ENCODE peak calls at places on chromosome 1, in six cellular contexts. R is trophoblast cell, C is Karpas-422, N is GM23248, V is neural progenitor cell, I is OCI-LY7. K is an unnamed sample.

GRCh38 chr1:30807318-30808066 is 49.9 kb upstream of the LAPTM5 start:
- DNase-seq in R (no peak), V (no peak), I (no peak), C (peak; percentile 86), N (peak; percentile 47), K (no peak)

GRCh38 chr1:87219626-87220025 is 109.1 kb upstream of the LMO4 start:
- DNase-seq in N (no peak), R (no peak), C (no peak), V (no peak), I (no peak), K (no peak)

GRCh38 chr1:224080082-224080774 is 33.7 kb upstream of the FBXO28 start:
- DNase-seq in V (no peak), N (peak; percentile 77), I (no peak), C (no peak), R (peak; percentile 42), K (peak; percentile 69)

GRCh38 chr1:200872446-200873115 is at the start of gene GPR25:
- DNase-seq in I (no peak), V (no peak), N (no peak), C (no peak), R (no peak), K (no peak)

GRCh38 chr1:101847608-101848007 is 149.1 kb downstream of the OLFM3 start:
- DNase-seq in V (no peak), C (no peak), N (no peak), R (no peak), I (no peak), K (no peak)

GRCh38 chr1:9603307-9603706 is 14.6 kb downstream of the TMEM201 start:
- DNase-seq in V (no peak), I (no peak), C (no peak), R (no peak), N (no peak), K (no peak)

GRCh38 chr1:1535989-1536937 is 4.2 kb downstream of the TMEM240 start:
- DNase-seq in I (no peak), N (no peak), C (no peak), R (no peak), V (no peak), K (no peak)

GRCh38 chr1:155940993-155941844 is at the start of gene RXFP4:
- DNase-seq in C (peak; percentile 90), N (peak; percentile 37), I (peak; percentile 52), V (no peak), R (no peak), K (peak; percentile 14)

GRCh38 chr1:30840904-30841598 is 67.5 kb downstream of the SDC3 start:
- DNase-seq in I (no peak), N (no peak), R (no peak), V (peak; percentile 74), C (no peak), K (no peak)

GRCh38 chr1:227370463-227371254 is 52.4 kb upstream of the CDC42BPA start:
- DNase-seq in I (no peak), V (no peak), N (peak; percentile 37), C (no peak), R (no peak), K (peak; percentile 58)

GRCh38 chr1:154886281-154887036 is 16.4 kb upstream of the KCNN3 start:
- DNase-seq in R (peak; percentile 20), I (no peak), V (no peak), N (no peak), C (no peak), K (no peak)

GRCh38 chr1:62466982-62467532 is 30.2 kb downstream of the USP1 start:
- DNase-seq in N (no peak), I (no peak), C (no peak), V (no peak), R (no peak), K (peak; percentile 25)

GRCh38 chr1:227447531-227447990 is 115.8 kb upstream of the ZNF678 start:
- DNase-seq in C (no peak), R (peak; percentile 40), V (peak; percentile 49), N (peak; percentile 30), I (no peak), K (peak; percentile 12)

GRCh38 chr1:234231061-234231892 is 142.0 kb upstream of the COA6 start:
- DNase-seq in V (no peak), I (no peak), N (no peak), C (no peak), R (peak; percentile 43), K (no peak)

GRCh38 chr1:156860639-156861423 is at the start of gene NTRK1:
- DNase-seq in R (no peak), C (no peak), V (peak; percentile 83), N (peak; percentile 61), I (peak; percentile 50), K (no peak)

GRCh38 chr1:202852163-202852904 is 36.6 kb downstream of the RABIF start:
- DNase-seq in V (peak; percentile 82), C (peak; percentile 81), I (peak; percentile 47), N (peak; percentile 48), R (peak; percentile 65), K (peak; percentile 36)

GRCh38 chr1:1304331-1305299 is 3.1 kb downstream of the ACAP3 start:
- DNase-seq in I (no peak), R (peak; percentile 55), V (peak; percentile 69), N (peak; percentile 89), C (peak; percentile 61), K (peak; percentile 55)

GRCh38 chr1:42736152-42736551 is 3.9 kb downstream of the CLDN19 start:
- DNase-seq in V (peak; percentile 32), I (peak; percentile 13), N (peak; percentile 61), C (peak; percentile 54), R (peak; percentile 74), K (no peak)

GRCh38 chr1:145849356-145850165 is 4.1 kb downstream of the NUDT17 start:
- DNase-seq in N (peak; percentile 73), R (no peak), V (peak; percentile 20), I (no peak), C (no peak), K (peak; percentile 82)

GRCh38 chr1:185318431-185319151 is 1.5 kb upstream of the IVNS1ABP start:
- DNase-seq in C (no peak), R (no peak), V (no peak), I (no peak), N (no peak), K (no peak)

GRCh38 chr1:14390816-14391215 is 207.7 kb upstream of the KAZN start:
- DNase-seq in I (no peak), N (no peak), C (no peak), R (no peak), V (no peak), K (no peak)

DNA sequence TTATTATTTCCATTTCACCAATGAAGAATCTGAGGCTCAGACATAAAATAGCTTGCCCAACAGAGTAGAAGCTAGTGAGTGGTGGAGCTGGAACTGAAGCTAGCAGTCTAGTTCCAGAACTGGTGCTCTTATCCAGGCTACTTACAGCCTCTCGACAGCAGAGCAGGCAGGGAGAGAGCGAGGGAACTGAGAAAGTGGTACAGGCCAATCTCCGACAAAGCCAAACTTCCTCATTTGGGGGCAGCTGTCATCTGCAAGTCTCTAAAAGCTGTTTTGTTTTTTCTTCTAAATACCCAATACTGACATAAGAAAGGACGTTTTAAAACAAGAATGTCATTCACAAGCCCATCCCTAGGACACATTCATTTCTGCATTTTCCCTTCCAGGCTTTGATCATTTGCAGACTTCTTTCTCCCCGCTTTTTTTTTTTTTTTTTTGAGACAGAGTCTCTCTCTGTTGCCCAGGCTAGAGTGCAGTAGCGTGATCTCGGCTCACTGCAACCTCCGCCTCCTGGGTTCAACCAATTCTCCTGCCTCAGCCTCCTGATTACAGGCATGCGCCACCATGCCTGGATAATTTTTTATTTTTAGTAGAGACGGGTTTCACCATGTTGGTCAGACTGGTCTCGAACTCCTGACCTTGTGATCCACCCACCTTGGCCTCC is 20.0 kb downstream of the YIPF1 start:
- DNase-seq in N (no peak), V (no peak), I (peak; percentile 72), C (peak; percentile 91), R (no peak), K (no peak)
- H3K36me3 ChIP-seq in N (peaks cover 7% of the 10 kb centered on the region), V (no peaks in the 10 kb centered on the region), I (peaks cover 12% of the 10 kb centered on the region), C (peaks cover 3% of the 10 kb centered on the region), R (peaks cover 11% of the 10 kb centered on the region), K (peaks cover 4% of the 10 kb centered on the region)

GRCh38 chr1:198641966-198642656 is 3.3 kb downstream of the PTPRC start:
- DNase-seq in R (no peak), C (no peak), I (no peak), V (no peak), N (no peak), K (no peak)
- H3K27ac ChIP-seq in R (no peak overlapping the region), C (peak overlapping the region; percentile 99), I (peak overlapping the region; percentile 96), V (no peak overlapping the region), N (no peak overlapping the region), K (no peak overlapping the region)

GRCh38 chr1:245952383-245952989 is 554.6 kb downstream of the SMYD3 start:
- DNase-seq in N (no peak), R (no peak), C (peak; percentile 42), V (no peak), I (peak; percentile 20), K (no peak)
- H3K4me2 ChIP-seq in N (no peak overlapping the region), R (no peak overlapping the region), C (peak overlapping the region; percentile 41), V (no peak overlapping the region), I (peak overlapping the region; percentile 84), K (no peak overlapping the region)

DNA sequence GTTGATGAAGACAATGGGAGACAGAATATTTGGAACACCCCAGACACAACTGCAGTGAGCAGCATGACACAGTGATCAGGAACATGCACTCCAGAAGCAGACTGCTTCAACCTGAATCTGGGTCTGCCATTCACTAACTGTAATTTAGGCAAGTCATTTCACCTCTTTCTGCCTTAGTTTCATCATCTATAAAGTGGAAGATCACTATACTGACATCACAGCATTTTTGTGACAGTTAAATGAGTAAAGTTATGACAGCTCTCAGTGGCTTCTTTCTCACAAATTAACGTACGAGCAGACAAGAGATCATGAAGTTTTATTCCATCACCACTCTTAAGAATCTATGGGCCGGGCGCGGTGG is 14.3 kb downstream of the LRRC41 start:
- DNase-seq in I (no peak), R (no peak), V (no peak), N (no peak), C (no peak), K (no peak)
- H3K36me3 ChIP-seq in I (peaks cover 48% of the 10 kb centered on the region), R (peaks cover 18% of the 10 kb centered on the region), V (no peaks in the 10 kb centered on the region), N (peaks cover 47% of the 10 kb centered on the region), C (peaks cover 20% of the 10 kb centered on the region), K (peaks cover 27% of the 10 kb centered on the region)

DNA sequence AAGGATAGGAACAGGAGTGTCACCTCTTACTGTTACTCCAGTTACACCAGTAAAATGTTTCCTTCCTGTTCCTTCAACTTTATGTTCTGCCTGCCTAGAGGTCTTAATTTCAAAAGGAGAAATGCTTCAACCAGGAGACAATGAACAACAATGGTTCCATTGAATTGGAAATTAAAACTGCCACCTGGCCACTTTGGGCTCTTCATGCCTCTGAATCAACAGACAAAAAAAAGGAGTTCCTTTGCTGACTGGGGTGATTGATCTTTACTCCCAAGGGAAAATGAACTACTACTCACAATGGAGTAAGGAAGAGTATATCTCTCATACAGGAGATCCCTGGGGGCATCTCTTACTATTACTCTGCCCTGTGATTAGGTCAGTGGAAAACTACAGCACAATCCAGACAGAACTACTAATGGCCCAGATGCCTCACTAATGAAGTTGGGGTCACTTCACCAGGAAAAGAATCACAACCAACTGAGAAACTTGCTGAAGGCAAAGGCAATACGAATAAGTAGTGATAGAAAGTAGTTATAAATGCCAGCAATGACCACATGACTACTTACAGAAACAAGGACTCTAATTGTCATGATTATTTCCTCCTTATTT is 76.6 kb upstream of the PRDX6 start:
- DNase-seq in V (no peak), N (no peak), I (no peak), R (no peak), C (no peak), K (no peak)
- H3K27ac ChIP-seq in V (no peak overlapping the region), N (no peak overlapping the region), I (no peak overlapping the region), R (no peak overlapping the region), C (no peak overlapping the region), K (no peak overlapping the region)

GRCh38 chr1:91572044-91572443 is 71.4 kb downstream of the CDC7 start:
- DNase-seq in R (no peak), V (no peak), N (no peak), C (no peak), I (peak; percentile 67), K (no peak)
- H3K4me2 ChIP-seq in R (no peak overlapping the region), V (no peak overlapping the region), N (no peak overlapping the region), C (no peak overlapping the region), I (peak overlapping the region; percentile 49), K (no peak overlapping the region)